ENCODE peak calls at places on chromosome 22, in ten cellular contexts. M is keratinocyte, I is adrenal gland, C is heart left ventricle, E is fibroblast of lung, D is K562, R is right atrium auricular region, F is psoas muscle, B is OCI-LY7, K is kidney. H is an unnamed sample. For H3K9me3, the result is how much of the 10 kb centered on the place peaks cover.

GRCh38 chr22:44437493-44438015 is 60.5 kb downstream of the RTL6 start:
- DNase-seq in M (no peak), I (no peak), C (no peak), E (no peak), D (no peak), R (no peak), F (no peak), B (no peak), K (no peak), H (no peak)

GRCh38 chr22:30610299-30610698 is 3.3 kb downstream of the TCN2 start:
- DNase-seq in M (no peak), I (peak), C (peak), E (no peak), D (no peak), R (peak), F (peak), B (no peak), K (no peak), H (no peak)

GRCh38 chr22:43238526-43239006 is 51.6 kb upstream of the TTLL12 start:
- DNase-seq in M (no peak), I (no peak), C (no peak), E (no peak), D (no peak), R (no peak), F (peak), B (no peak), K (no peak), H (peak)

GRCh38 chr22:17773606-17774205 is 563 bp downstream of the BID start:
- DNase-seq in M (no peak), I (no peak), C (no peak), E (no peak), D (peak), R (no peak), F (peak), B (peak), K (no peak), H (no peak)

GRCh38 chr22:43160497-43161126 is 9.3 kb downstream of the TSPO start:
- DNase-seq in M (no peak), I (no peak), C (no peak), E (no peak), D (no peak), R (no peak), F (no peak), B (no peak), K (no peak), H (no peak)

GRCh38 chr22:37824674-37825641 is 1.8 kb downstream of the GALR3 start:
- DNase-seq in M (no peak), I (no peak), C (no peak), E (no peak), D (no peak), R (no peak), F (no peak), B (no peak), K (no peak), H (no peak)

GRCh38 chr22:42078469-42079318 is 806 bp upstream of the SMDT1 start:
- DNase-seq in M (no peak), I (peak), C (no peak), E (peak), D (no peak), R (no peak), F (no peak), B (no peak), K (peak), H (no peak)

GRCh38 chr22:27988704-27989103 is 69.6 kb upstream of the PITPNB start:
- DNase-seq in M (no peak), I (no peak), C (no peak), E (no peak), D (no peak), R (peak), F (no peak), B (no peak), K (no peak), H (no peak)

GRCh38 chr22:40487663-40488249 is 117.4 kb downstream of the SGSM3 start:
- DNase-seq in M (no peak), I (no peak), C (no peak), E (peak), D (peak), R (no peak), F (no peak), B (peak), K (no peak), H (no peak)

GRCh38 chr22:44622147-44622427 is 79.9 kb upstream of the PRR5 start:
- DNase-seq in M (no peak), I (no peak), C (no peak), E (no peak), D (peak), R (no peak), F (peak), B (peak), K (no peak), H (no peak)

GRCh38 chr22:31080164-31080847 is 812 bp upstream of the SMTN start:
- DNase-seq in M (no peak), I (no peak), C (no peak), E (no peak), D (no peak), R (no peak), F (no peak), B (no peak), K (no peak), H (no peak)

GRCh38 chr22:21068681-21069276 is 23.0 kb downstream of the LRRC74B start:
- DNase-seq in M (no peak), I (no peak), C (peak), E (no peak), D (peak), R (no peak), F (no peak), B (no peak), K (no peak), H (no peak)

GRCh38 chr22:35312198-35313059 is 12.7 kb downstream of the TOM1 start:
- DNase-seq in M (no peak), I (no peak), C (peak), E (peak), D (no peak), R (no peak), F (no peak), B (no peak), K (no peak), H (no peak)

GRCh38 chr22:24952837-24953293 is 349 bp downstream of the KIAA1671 start:
- DNase-seq in M (no peak), I (peak), C (peak), E (peak), D (no peak), R (no peak), F (peak), B (no peak), K (peak), H (no peak)

GRCh38 chr22:32695451-32695891 is 106.0 kb upstream of the TIMP3 start:
- DNase-seq in M (peak), I (no peak), C (no peak), E (peak), D (no peak), R (no peak), F (no peak), B (no peak), K (no peak), H (no peak)

GRCh38 chr22:22721681-22722309 is 77.4 kb downstream of the GGTLC2 start:
- DNase-seq in M (no peak), I (no peak), C (no peak), E (peak), D (no peak), R (no peak), F (no peak), B (no peak), K (no peak), H (no peak)

GRCh38 chr22:27323646-27324045 is 477.9 kb downstream of the MN1 start:
- DNase-seq in M (no peak), I (no peak), C (no peak), E (no peak), D (no peak), R (peak), F (no peak), B (no peak), K (no peak), H (no peak)

GRCh38 chr22:23786261-23786710 is 480 bp upstream of the SMARCB1 start:
- DNase-seq in M (no peak), I (no peak), C (no peak), E (no peak), D (no peak), R (no peak), F (no peak), B (peak), K (no peak), H (no peak)

GRCh38 chr22:27217154-27217553 is 559.8 kb downstream of the MIAT start:
- DNase-seq in M (no peak), I (no peak), C (no peak), E (no peak), D (no peak), R (no peak), F (no peak), B (no peak), K (no peak), H (no peak)

GRCh38 chr22:33248927-33249326 is 190.7 kb upstream of the SYN3 start:
- DNase-seq in M (no peak), I (no peak), C (no peak), E (no peak), D (no peak), R (no peak), F (no peak), B (no peak), K (no peak), H (no peak)

GRCh38 chr22:23762866-23763578 is at the start of gene C22orf15:
- DNase-seq in M (no peak), I (no peak), C (no peak), E (no peak), D (no peak), R (no peak), F (peak), B (no peak), K (no peak), H (no peak)

GRCh38 chr22:32324505-32325415 is 32.9 kb upstream of the RFPL3 start:
- DNase-seq in M (no peak), I (no peak), C (no peak), E (no peak), D (no peak), R (peak), F (no peak), B (no peak), K (peak), H (no peak)

GRCh38 chr22:33851240-33851639 is 69.0 kb downstream of the LARGE1 start:
- DNase-seq in M (no peak), I (no peak), C (no peak), E (no peak), D (no peak), R (no peak), F (no peak), B (peak), K (no peak), H (no peak)

GRCh38 chr22:31090217-31091085 is 9.3 kb downstream of the SMTN start:
- DNase-seq in M (no peak), I (no peak), C (no peak), E (no peak), D (no peak), R (no peak), F (no peak), B (no peak), K (no peak), H (peak)

GRCh38 chr22:40928657-40929056 is 22.5 kb upstream of the RBX1 start:
- DNase-seq in M (no peak), I (no peak), C (no peak), E (no peak), D (peak), R (no peak), F (no peak), B (no peak), K (no peak), H (no peak)

GRCh38 chr22:50722716-50723428 is 15.1 kb upstream of the ACR start:
- DNase-seq in M (no peak), I (no peak), C (no peak), E (no peak), D (no peak), R (no peak), F (no peak), B (no peak), K (peak), H (no peak)
- H3K9me3 ChIP-seq in M (under half), I (under half), C (under half), E (under half), D (under half), R (under half), F (under half), B (under half), K (under half), H (under half)

GRCh38 chr22:36745301-36745995 is 30.5 kb downstream of the IFT27 start:
- DNase-seq in M (no peak), I (no peak), C (no peak), E (no peak), D (no peak), R (no peak), F (no peak), B (no peak), K (peak), H (no peak)

GRCh38 chr22:36743011-36743410 is 32.9 kb downstream of the IFT27 start:
- DNase-seq in M (no peak), I (no peak), C (no peak), E (no peak), D (no peak), R (no peak), F (no peak), B (no peak), K (no peak), H (no peak)

GRCh38 chr22:36744791-36745190 is 31.1 kb downstream of the IFT27 start:
- DNase-seq in M (no peak), I (no peak), C (no peak), E (no peak), D (no peak), R (no peak), F (no peak), B (no peak), K (peak), H (no peak)

GRCh38 chr22:36743591-36744412 is 32.1 kb downstream of the IFT27 start:
- DNase-seq in M (no peak), I (no peak), C (no peak), E (no peak), D (no peak), R (no peak), F (no peak), B (no peak), K (peak), H (no peak)

GRCh38 chr22:36744413-36744765 is 31.5 kb downstream of the IFT27 start:
- DNase-seq in M (no peak), I (no peak), C (no peak), E (no peak), D (no peak), R (no peak), F (no peak), B (no peak), K (no peak), H (no peak)
- H3K9me3 ChIP-seq in M (under half), I (under half), C (under half), E (under half), D (under half), R (under half), F (under half), B (under half), K (under half), H (under half)

GRCh38 chr22:48227341-48228018 is 1465.0 kb downstream of the TBC1D22A start:
- DNase-seq in M (no peak), I (no peak), C (no peak), E (no peak), D (no peak), R (peak), F (no peak), B (no peak), K (no peak), H (no peak)
- H3K9me3 ChIP-seq in M (under half), I (under half), C (under half), E (under half), D (under half), R (under half), F (under half), B (under half), K (under half), H (under half)

GRCh38 chr22:10727393-10727792 is 4800.6 kb upstream of the OR11H1 start:
- DNase-seq in M (no peak), I (no peak), C (no peak), E (no peak), D (no peak), R (no peak), F (no peak), B (no peak), K (no peak), H (no peak)
- H3K9me3 ChIP-seq in M (under half), I (under half), C (half or more), E (under half), D (under half), R (under half), F (under half), B (half or more), K (under half), H (under half)

GRCh38 chr22:29117799-29118477 is 45.1 kb downstream of the KREMEN1 start:
- DNase-seq in M (no peak), I (no peak), C (no peak), E (peak), D (no peak), R (no peak), F (no peak), B (no peak), K (no peak), H (no peak)
- H3K9me3 ChIP-seq in M (under half), I (under half), C (under half), E (under half), D (under half), R (under half), F (under half), B (under half), K (under half), H (under half)

DNA sequence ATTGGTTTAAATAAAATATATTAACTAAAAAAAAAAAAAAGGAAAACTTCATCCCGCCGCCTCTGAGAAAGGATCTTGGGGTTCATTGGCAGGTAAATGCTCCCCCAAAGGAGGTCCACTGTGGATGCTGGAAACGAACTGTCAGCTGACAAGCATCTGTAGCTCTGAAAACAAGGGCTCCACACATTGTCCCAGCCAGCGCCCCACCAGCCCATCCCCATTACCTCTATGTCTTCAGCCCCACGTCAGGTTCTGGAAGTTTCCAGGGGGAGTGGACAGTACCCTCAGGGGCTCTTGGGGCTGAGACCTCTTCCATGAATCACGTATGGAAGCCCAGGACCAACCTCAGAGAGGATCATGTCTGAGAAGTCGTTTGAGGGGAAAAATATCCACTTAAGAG is 66.4 kb upstream of the WNT7B start:
- DNase-seq in M (no peak), I (no peak), C (no peak), E (no peak), D (no peak), R (no peak), F (no peak), B (no peak), K (peak), H (peak)
- H3K9me3 ChIP-seq in M (under half), I (under half), C (under half), E (under half), D (under half), R (under half), F (under half), B (under half), K (under half), H (under half)

GRCh38 chr22:47817380-47817779 is 1054.9 kb downstream of the TBC1D22A start:
- DNase-seq in M (no peak), I (no peak), C (no peak), E (no peak), D (no peak), R (no peak), F (no peak), B (no peak), K (no peak), H (no peak)
- H3K9me3 ChIP-seq in M (under half), I (under half), C (under half), E (under half), D (under half), R (under half), F (under half), B (under half), K (under half), H (under half)

GRCh38 chr22:47850644-47851151 is 1088.2 kb downstream of the TBC1D22A start:
- DNase-seq in M (no peak), I (no peak), C (no peak), E (peak), D (no peak), R (no peak), F (no peak), B (no peak), K (no peak), H (no peak)
- H3K9me3 ChIP-seq in M (under half), I (under half), C (under half), E (under half), D (under half), R (under half), F (under half), B (under half), K (under half), H (under half)

H was measured in uterus.